ENCODE peak calls at places on chromosomes 5 and 9, in ten cellular contexts. N is EH; J is CD4-positive, alpha-beta memory T cell; R is activated naive CD4-positive, alpha-beta T cell treated with Interleukin-2 at 50 U/mL for 16 hours; M is stimulated activated effector memory CD8-positive, alpha-beta T cell treated with anti-CD3 and anti-CD28 coated beads, Interleukin-12 subunit alpha, Interleukin-12 subunit beta, amount 100 ng/mL, for 72 hours; Z is stimulated activated naive CD8-positive, alpha-beta T cell treated with anti-CD3 and anti-CD28 coated beads, Interleukin-15, amount 100 ng/mL, for 72 hours; F is NCI-H345; C is activated CD8-positive, alpha-beta memory T cell treated with anti-CD3 and anti-CD28 coated beads for 4 hours; E is fibroblast of lung; X is pancreas. H is an unnamed sample.

GRCh38 chr5:75512383-75513074 is 838 bp downstream of the POLK start:
- DNase-seq in C (no peak), E (peak), R (no peak), Z (no peak), X (no peak), J (no peak), M (no peak), F (no peak), N (peak), H (no peak)

GRCh38 chr5:139640432-139641115 is 7.6 kb upstream of the CXXC5 start:
- DNase-seq in J (no peak), E (no peak), N (no peak), F (no peak), X (peak), Z (peak), C (no peak), M (no peak), R (no peak), H (no peak)

GRCh38 chr9:95086564-95086955 is 230.9 kb downstream of the FANCC start:
- DNase-seq in C (no peak), X (no peak), E (no peak), F (no peak), N (no peak), R (no peak), J (no peak), Z (no peak), M (no peak), H (no peak)

GRCh38 chr5:105903069-105903468 is 1767.7 kb downstream of the EFNA5 start:
- DNase-seq in J (no peak), E (peak), N (no peak), Z (no peak), R (no peak), X (no peak), F (no peak), M (no peak), C (no peak), H (no peak)

GRCh38 chr5:157607371-157608161 is 32.0 kb upstream of the ADAM19 start:
- DNase-seq in N (peak), Z (peak), J (peak), M (peak), X (no peak), C (peak), R (peak), F (no peak), E (no peak), H (peak)

GRCh38 chr9:70120834-70121510 is 77.3 kb downstream of the MAMDC2 start:
- DNase-seq in F (no peak), X (no peak), N (peak), M (no peak), E (peak), C (no peak), R (no peak), Z (no peak), J (no peak), H (no peak)

GRCh38 chr9:87537625-87538024 is 40.0 kb downstream of the DAPK1 start:
- DNase-seq in Z (no peak), J (no peak), X (no peak), R (no peak), M (no peak), F (no peak), N (no peak), C (no peak), E (no peak), H (no peak)

GRCh38 chr9:80185112-80185738 is 613.5 kb downstream of the TLE4 start:
- DNase-seq in R (no peak), X (no peak), J (no peak), N (no peak), E (no peak), M (no peak), Z (no peak), C (no peak), F (no peak), H (no peak)

GRCh38 chr9:73077625-73078030 is 74.0 kb upstream of the ANXA1 start:
- DNase-seq in J (no peak), N (no peak), M (no peak), C (no peak), E (no peak), Z (no peak), X (no peak), R (no peak), F (no peak), H (no peak)

GRCh38 chr5:98510111-98510510 is 263.4 kb upstream of the RGMB start:
- DNase-seq in X (peak), J (no peak), M (no peak), N (peak), F (peak), E (peak), Z (no peak), R (no peak), C (no peak), H (no peak)